ENCODE peak calls at places on chromosomes 4 and X, in four cellular contexts. U is colonic mucosa; Y is heart right ventricle; P is CD4-positive, alpha-beta T cell. K is an unnamed sample.

GRCh38 chrX:121733514-121733913 is 686.1 kb downstream of the GLUD2 start:
- DNase-seq in U (no peak), Y (no peak), P (no peak), K (no peak)

GRCh38 chr4:98929341-98930267 is 671 bp upstream of the EIF4E start:
- DNase-seq in U (peak; percentile 74), Y (peak; percentile 51), P (peak; percentile 27), K (peak; percentile 85)

GRCh38 chr4:138655970-138656369 is 359.6 kb upstream of the NOCT start:
- DNase-seq in U (no peak), Y (no peak), P (no peak), K (no peak)

GRCh38 chr4:27000820-27001219 is 140.2 kb downstream of the STIM2 start:
- DNase-seq in U (no peak), Y (no peak), P (no peak), K (no peak)

GRCh38 chr4:28654618-28655017 is 1794.0 kb downstream of the STIM2 start:
- DNase-seq in U (no peak), Y (no peak), P (no peak), K (no peak)

GRCh38 chr4:71020611-71021010 is 27.2 kb downstream of the DCK start:
- DNase-seq in U (no peak), Y (no peak), P (no peak), K (no peak)

GRCh38 chr4:174629265-174629664 is 107.0 kb upstream of the HPGD start:
- DNase-seq in U (no peak), Y (no peak), P (no peak), K (no peak)

GRCh38 chr4:117968606-117969005 is 65.7 kb upstream of the NDST3 start:
- DNase-seq in U (no peak), Y (no peak), P (no peak), K (no peak)

GRCh38 chr4:53436251-53436650 is 58.8 kb downstream of the FIP1L1 start:
- DNase-seq in U (no peak), Y (no peak), P (no peak), K (no peak)

GRCh38 chr4:174255790-174256189 is 27.7 kb downstream of the FBXO8 start:
- DNase-seq in U (no peak), Y (no peak), P (no peak), K (no peak)

GRCh38 chr4:141768954-141769353 is 132.6 kb downstream of the IL15 start:
- DNase-seq in U (no peak), Y (no peak), P (no peak), K (no peak)

GRCh38 chrX:63428348-63428747 is 77.2 kb upstream of the SPIN4 start:
- DNase-seq in U (no peak), Y (no peak), P (no peak), K (no peak)

GRCh38 chr4:25223770-25224375 is 10.0 kb upstream of the PI4K2B start:
- DNase-seq in U (no peak), Y (no peak), P (no peak), K (no peak)

GRCh38 chr4:137647375-137647774 is 115.1 kb upstream of the PCDH18 start:
- DNase-seq in U (no peak), Y (no peak), P (no peak), K (no peak)

GRCh38 chrX:150772150-150772970 is 79.2 kb downstream of the MTMR1 start:
- DNase-seq in U (peak; percentile 83), Y (peak; percentile 82), P (peak; percentile 64), K (peak; percentile 60)

GRCh38 chrX:23332101-23332887 is 2.4 kb upstream of the PTCHD1 start:
- DNase-seq in U (no peak), Y (no peak), P (no peak), K (peak; percentile 69)

GRCh38 chr4:101348367-101348827 is 1.1 kb upstream of the PPP3CA start:
- DNase-seq in U (peak; percentile 50), Y (no peak), P (no peak), K (no peak)

GRCh38 chr4:88341227-88342192 is 37.1 kb upstream of the HERC6 start:
- DNase-seq in U (no peak), Y (no peak), P (no peak), K (no peak)

GRCh38 chr4:53103489-53103888 is 241.4 kb downstream of the RASL11B start:
- DNase-seq in U (no peak), Y (no peak), P (no peak), K (no peak)

GRCh38 chr4:8289956-8290700 is 20.6 kb downstream of the HTRA3 start:
- DNase-seq in U (no peak), Y (no peak), P (no peak), K (peak; percentile 54)

GRCh38 chr4:82898322-82899243 is 2.0 kb upstream of the THAP9 start:
- DNase-seq in U (peak; percentile 33), Y (no peak), P (no peak), K (no peak)

GRCh38 chrX:150983526-150984163 is 510 bp downstream of the HMGB3 start:
- DNase-seq in U (no peak), Y (no peak), P (no peak), K (no peak)

GRCh38 chr4:80465238-80465637 is 129.7 kb downstream of the CFAP299 start:
- DNase-seq in U (no peak), Y (no peak), P (no peak), K (no peak)

GRCh38 chr4:23234716-23235115 is 542.0 kb downstream of the GBA3 start:
- DNase-seq in U (no peak), Y (no peak), P (no peak), K (no peak)

GRCh38 chr4:142142403-142142802 is 506.0 kb downstream of the IL15 start:
- DNase-seq in U (no peak), Y (no peak), P (no peak), K (no peak)

GRCh38 chr4:15653864-15654391 is 1.2 kb downstream of the FBXL5 start:
- DNase-seq in U (peak; percentile 50), Y (no peak), P (no peak), K (no peak)

DNA sequence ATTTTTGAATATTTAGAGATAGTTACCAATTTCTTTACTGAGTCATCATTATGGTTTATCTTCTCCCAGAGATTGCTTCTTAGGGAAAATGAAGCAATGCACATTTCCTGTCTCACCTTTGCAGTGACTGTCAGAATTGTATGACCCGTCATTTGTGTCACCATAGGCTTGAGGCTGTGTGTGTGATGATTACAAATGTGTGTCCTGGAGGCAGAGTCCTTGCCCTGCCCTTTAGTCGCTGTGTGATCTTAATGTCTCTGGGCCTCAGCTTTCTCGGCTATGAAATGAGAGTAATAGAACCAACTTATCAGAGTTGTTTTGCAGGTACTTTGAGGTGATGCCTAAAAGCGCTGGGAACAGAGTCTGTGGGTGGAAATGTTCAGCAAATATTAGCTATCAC is 13.9 kb downstream of the HCCS start:
- DNase-seq in U (no peak), Y (no peak), P (no peak), K (no peak)
- H3K9me3 ChIP-seq in U (no peaks in the 10 kb centered on the region), Y (no peaks in the 10 kb centered on the region), P (no peaks in the 10 kb centered on the region), K (no peaks in the 10 kb centered on the region)

DNA sequence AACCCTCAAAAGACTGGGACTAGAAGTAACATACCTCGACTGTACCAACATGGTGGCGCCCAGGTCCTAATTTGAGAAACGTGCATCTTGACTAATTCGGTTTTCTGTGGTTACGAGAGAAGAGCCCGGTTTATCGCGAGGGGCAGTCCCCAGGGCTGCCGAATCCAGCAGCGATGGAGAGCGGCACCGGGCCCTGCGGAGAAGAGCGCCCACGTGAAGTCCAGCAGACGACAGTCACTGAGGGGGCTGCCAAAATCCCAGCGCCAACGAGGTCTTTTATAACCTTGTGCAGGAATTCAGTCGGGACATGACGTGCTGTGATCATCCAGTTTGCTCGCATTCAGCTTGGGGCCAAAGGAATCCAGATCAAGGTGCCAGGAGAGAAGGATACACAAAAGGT is 187.5 kb upstream of the SLITRK2 start:
- DNase-seq in U (no peak), Y (no peak), P (no peak), K (no peak)
- H3K9me3 ChIP-seq in U (no peaks in the 10 kb centered on the region), Y (no peaks in the 10 kb centered on the region), P (no peaks in the 10 kb centered on the region), K (no peaks in the 10 kb centered on the region)

GRCh38 chr4:4962928-4963327 is 56.3 kb downstream of the CYTL1 start:
- DNase-seq in U (no peak), Y (no peak), P (no peak), K (no peak)
- H3K9me3 ChIP-seq in U (no peaks in the 10 kb centered on the region), Y (peaks cover 42% of the 10 kb centered on the region), P (peaks cover 35% of the 10 kb centered on the region), K (peaks cover 21% of the 10 kb centered on the region)

DNA sequence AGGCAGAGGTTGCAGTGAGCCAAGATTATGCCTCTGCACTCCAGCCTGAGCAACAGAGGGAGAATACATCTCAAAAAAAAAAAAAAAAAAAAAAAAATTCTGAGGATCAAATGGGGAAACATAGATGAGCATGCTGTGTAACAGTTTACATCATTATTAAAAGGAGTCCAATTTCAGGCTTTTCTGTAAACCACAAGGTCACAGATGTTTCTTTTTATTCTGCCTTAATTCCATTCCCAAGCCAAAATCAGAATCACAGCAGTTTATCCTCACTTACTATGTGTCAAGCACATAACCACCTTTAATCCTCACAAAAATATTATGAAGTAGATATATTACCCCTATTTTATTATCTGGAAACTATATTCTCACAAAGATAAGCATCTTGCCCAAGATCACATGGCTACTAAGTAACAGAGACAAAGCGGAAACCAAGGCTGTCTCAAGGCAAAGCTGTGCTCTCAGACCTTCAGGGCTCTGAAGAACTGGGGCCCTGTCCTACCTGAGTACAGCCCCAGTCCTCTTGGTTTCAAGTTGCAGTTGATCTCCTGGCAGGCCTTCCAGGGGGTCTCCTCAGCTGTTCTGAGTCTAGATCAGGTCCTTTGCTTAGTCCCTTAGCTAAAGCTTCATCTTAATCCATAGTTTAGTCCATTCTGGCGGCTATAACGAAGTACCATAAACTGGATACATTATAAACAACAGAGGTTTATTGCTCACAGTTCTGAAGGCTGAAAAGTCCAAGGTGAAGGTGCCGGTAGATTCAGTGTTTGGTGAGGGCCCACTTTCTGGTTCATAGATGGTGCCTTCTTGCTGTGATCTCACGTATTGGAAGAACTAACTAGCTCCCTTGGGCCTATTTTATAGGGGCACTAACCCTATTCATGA is 141.3 kb downstream of the PALLD start:
- DNase-seq in U (no peak), Y (no peak), P (no peak), K (no peak)
- H3K9me3 ChIP-seq in U (no peaks in the 10 kb centered on the region), Y (no peaks in the 10 kb centered on the region), P (no peaks in the 10 kb centered on the region), K (no peaks in the 10 kb centered on the region)

DNA sequence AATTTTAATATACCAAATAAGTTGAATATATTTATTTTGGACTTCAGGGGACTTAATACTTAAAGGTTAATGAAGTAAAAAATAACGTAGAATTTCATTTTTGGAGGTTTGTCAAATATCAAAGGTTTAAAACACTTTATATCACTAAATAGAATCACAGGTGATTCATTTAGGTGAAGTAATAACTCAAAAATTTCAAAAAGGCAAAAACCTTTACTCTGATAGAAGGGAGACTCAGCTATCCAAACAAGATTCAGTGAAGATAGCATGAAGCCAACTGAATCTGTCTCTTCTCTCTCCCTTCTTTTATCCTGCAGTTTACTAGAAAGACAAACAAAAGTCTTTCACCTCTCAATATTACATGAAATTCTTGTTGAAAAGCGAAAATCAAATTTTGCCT is 110.2 kb upstream of the CYSLTR1 start:
- DNase-seq in U (no peak), Y (no peak), P (no peak), K (no peak)
- H3K9me3 ChIP-seq in U (no peaks in the 10 kb centered on the region), Y (no peaks in the 10 kb centered on the region), P (no peaks in the 10 kb centered on the region), K (no peaks in the 10 kb centered on the region)

GRCh38 chrX:341541-342101 is 23.0 kb upstream of the GTPBP6 start:
- DNase-seq in U (no peak), Y (no peak), P (no peak), K (peak; percentile 55)
- H3K9me3 ChIP-seq in U (no peaks in the 10 kb centered on the region), Y (no peaks in the 10 kb centered on the region), P (no peaks in the 10 kb centered on the region), K (no peaks in the 10 kb centered on the region)

GRCh38 chrX:44913656-44914531 is 40.9 kb downstream of the KDM6A start:
- DNase-seq in U (no peak), Y (no peak), P (no peak), K (no peak)
- H3K9me3 ChIP-seq in U (no peaks in the 10 kb centered on the region), Y (no peaks in the 10 kb centered on the region), P (no peaks in the 10 kb centered on the region), K (no peaks in the 10 kb centered on the region)

GRCh38 chr4:112522389-112522788 is 6.4 kb upstream of the NEUROG2 start:
- DNase-seq in U (no peak), Y (no peak), P (no peak), K (no peak)
- H3K9me3 ChIP-seq in U (no peaks in the 10 kb centered on the region), Y (no peaks in the 10 kb centered on the region), P (peaks cover 9% of the 10 kb centered on the region), K (peaks cover 6% of the 10 kb centered on the region)

K was measured in tibial artery.